ENCODE peak calls at places on chromosome 7, in seven cellular contexts. One of them, this sample, is unnamed.
A peak's percentile ranks its signal among the peaks of the same experiment; 100 is the strongest.

GRCh38 chr7:47044620-47045019 is 537.3 kb downstream of the TNS3 start:
- DNase-seq in fibroblast of lung: no peak
- DNase-seq in AG08395: no peak
- DNase-seq in GF-D8: no peak
- DNase-seq in activated CD8-positive, alpha-beta memory T cell treated with anti-CD3 and anti-CD28 coated beads, Interleukin-2, amount 50 U/mL, for 4 hours: no peak
- DNase-seq in stimulated activated CD4-positive, alpha-beta T cell treated with anti-CD3 and anti-CD28 coated beads, Interleukin-4, amount 100 ng/mL, for 1 hour: no peak
- DNase-seq in RPMI7951: no peak
- DNase-seq in this sample: no peak

GRCh38 chr7:132697032-132697431 is 120.8 kb upstream of the PLXNA4 start:
- DNase-seq in fibroblast of lung: no peak
- DNase-seq in AG08395: no peak
- DNase-seq in GF-D8: no peak
- DNase-seq in activated CD8-positive, alpha-beta memory T cell treated with anti-CD3 and anti-CD28 coated beads, Interleukin-2, amount 50 U/mL, for 4 hours: no peak
- DNase-seq in stimulated activated CD4-positive, alpha-beta T cell treated with anti-CD3 and anti-CD28 coated beads, Interleukin-4, amount 100 ng/mL, for 1 hour: no peak
- DNase-seq in RPMI7951: no peak
- DNase-seq in this sample: no peak

GRCh38 chr7:30705596-30705995 is 23.3 kb upstream of the CRHR2 start:
- DNase-seq in fibroblast of lung: no peak
- DNase-seq in AG08395: no peak
- DNase-seq in GF-D8: no peak
- DNase-seq in activated CD8-positive, alpha-beta memory T cell treated with anti-CD3 and anti-CD28 coated beads, Interleukin-2, amount 50 U/mL, for 4 hours: no peak
- DNase-seq in stimulated activated CD4-positive, alpha-beta T cell treated with anti-CD3 and anti-CD28 coated beads, Interleukin-4, amount 100 ng/mL, for 1 hour: no peak
- DNase-seq in RPMI7951: no peak
- DNase-seq in this sample: no peak

GRCh38 chr7:150994141-150994837 is 3.5 kb downstream of the NOS3 start:
- DNase-seq in fibroblast of lung: no peak
- DNase-seq in AG08395: no peak
- DNase-seq in GF-D8: peak; percentile 85
- DNase-seq in activated CD8-positive, alpha-beta memory T cell treated with anti-CD3 and anti-CD28 coated beads, Interleukin-2, amount 50 U/mL, for 4 hours: no peak
- DNase-seq in stimulated activated CD4-positive, alpha-beta T cell treated with anti-CD3 and anti-CD28 coated beads, Interleukin-4, amount 100 ng/mL, for 1 hour: no peak
- DNase-seq in RPMI7951: no peak
- DNase-seq in this sample: peak; percentile 90

GRCh38 chr7:12765431-12766100 is 78.1 kb downstream of the ARL4A start:
- DNase-seq in fibroblast of lung: peak; percentile 38
- DNase-seq in AG08395: no peak
- DNase-seq in GF-D8: no peak
- DNase-seq in activated CD8-positive, alpha-beta memory T cell treated with anti-CD3 and anti-CD28 coated beads, Interleukin-2, amount 50 U/mL, for 4 hours: no peak
- DNase-seq in stimulated activated CD4-positive, alpha-beta T cell treated with anti-CD3 and anti-CD28 coated beads, Interleukin-4, amount 100 ng/mL, for 1 hour: no peak
- DNase-seq in RPMI7951: no peak
- DNase-seq in this sample: no peak

GRCh38 chr7:11648104-11648503 is 183.9 kb downstream of the THSD7A start:
- DNase-seq in fibroblast of lung: no peak
- DNase-seq in AG08395: no peak
- DNase-seq in GF-D8: no peak
- DNase-seq in activated CD8-positive, alpha-beta memory T cell treated with anti-CD3 and anti-CD28 coated beads, Interleukin-2, amount 50 U/mL, for 4 hours: no peak
- DNase-seq in stimulated activated CD4-positive, alpha-beta T cell treated with anti-CD3 and anti-CD28 coated beads, Interleukin-4, amount 100 ng/mL, for 1 hour: no peak
- DNase-seq in RPMI7951: no peak
- DNase-seq in this sample: no peak

GRCh38 chr7:48811071-48811470 is 113.3 kb upstream of the CDC14C start:
- DNase-seq in fibroblast of lung: no peak
- DNase-seq in AG08395: no peak
- DNase-seq in GF-D8: no peak
- DNase-seq in activated CD8-positive, alpha-beta memory T cell treated with anti-CD3 and anti-CD28 coated beads, Interleukin-2, amount 50 U/mL, for 4 hours: no peak
- DNase-seq in stimulated activated CD4-positive, alpha-beta T cell treated with anti-CD3 and anti-CD28 coated beads, Interleukin-4, amount 100 ng/mL, for 1 hour: no peak
- DNase-seq in RPMI7951: no peak
- DNase-seq in this sample: no peak

GRCh38 chr7:45687721-45688120 is 113.6 kb downstream of the ADCY1 start:
- DNase-seq in fibroblast of lung: no peak
- DNase-seq in AG08395: no peak
- DNase-seq in GF-D8: no peak
- DNase-seq in activated CD8-positive, alpha-beta memory T cell treated with anti-CD3 and anti-CD28 coated beads, Interleukin-2, amount 50 U/mL, for 4 hours: no peak
- DNase-seq in stimulated activated CD4-positive, alpha-beta T cell treated with anti-CD3 and anti-CD28 coated beads, Interleukin-4, amount 100 ng/mL, for 1 hour: no peak
- DNase-seq in RPMI7951: no peak
- DNase-seq in this sample: no peak

GRCh38 chr7:83153419-83153818 is 9.3 kb downstream of the PCLO start:
- DNase-seq in fibroblast of lung: no peak
- DNase-seq in AG08395: no peak
- DNase-seq in GF-D8: no peak
- DNase-seq in activated CD8-positive, alpha-beta memory T cell treated with anti-CD3 and anti-CD28 coated beads, Interleukin-2, amount 50 U/mL, for 4 hours: no peak
- DNase-seq in stimulated activated CD4-positive, alpha-beta T cell treated with anti-CD3 and anti-CD28 coated beads, Interleukin-4, amount 100 ng/mL, for 1 hour: no peak
- DNase-seq in RPMI7951: no peak
- DNase-seq in this sample: no peak

GRCh38 chr7:151451626-151452025 is 11.7 kb upstream of the CRYGN start:
- DNase-seq in fibroblast of lung: no peak
- DNase-seq in AG08395: no peak
- DNase-seq in GF-D8: no peak
- DNase-seq in activated CD8-positive, alpha-beta memory T cell treated with anti-CD3 and anti-CD28 coated beads, Interleukin-2, amount 50 U/mL, for 4 hours: no peak
- DNase-seq in stimulated activated CD4-positive, alpha-beta T cell treated with anti-CD3 and anti-CD28 coated beads, Interleukin-4, amount 100 ng/mL, for 1 hour: no peak
- DNase-seq in RPMI7951: no peak
- DNase-seq in this sample: no peak

GRCh38 chr7:29292886-29293658 is 98.5 kb downstream of the CHN2 start:
- DNase-seq in fibroblast of lung: no peak
- DNase-seq in AG08395: no peak
- DNase-seq in GF-D8: no peak
- DNase-seq in activated CD8-positive, alpha-beta memory T cell treated with anti-CD3 and anti-CD28 coated beads, Interleukin-2, amount 50 U/mL, for 4 hours: no peak
- DNase-seq in stimulated activated CD4-positive, alpha-beta T cell treated with anti-CD3 and anti-CD28 coated beads, Interleukin-4, amount 100 ng/mL, for 1 hour: no peak
- DNase-seq in RPMI7951: no peak
- DNase-seq in this sample: no peak

GRCh38 chr7:377069-378040 is 87.4 kb downstream of the FOXL3 start:
- DNase-seq in fibroblast of lung: no peak
- DNase-seq in AG08395: no peak
- DNase-seq in GF-D8: no peak
- DNase-seq in activated CD8-positive, alpha-beta memory T cell treated with anti-CD3 and anti-CD28 coated beads, Interleukin-2, amount 50 U/mL, for 4 hours: peak; percentile 15
- DNase-seq in stimulated activated CD4-positive, alpha-beta T cell treated with anti-CD3 and anti-CD28 coated beads, Interleukin-4, amount 100 ng/mL, for 1 hour: peak; percentile 1
- DNase-seq in RPMI7951: no peak
- DNase-seq in this sample: no peak

GRCh38 chr7:73831656-73832579 is 1.1 kb downstream of the CLDN4 start:
- DNase-seq in fibroblast of lung: no peak
- DNase-seq in AG08395: no peak
- DNase-seq in GF-D8: no peak
- DNase-seq in activated CD8-positive, alpha-beta memory T cell treated with anti-CD3 and anti-CD28 coated beads, Interleukin-2, amount 50 U/mL, for 4 hours: no peak
- DNase-seq in stimulated activated CD4-positive, alpha-beta T cell treated with anti-CD3 and anti-CD28 coated beads, Interleukin-4, amount 100 ng/mL, for 1 hour: no peak
- DNase-seq in RPMI7951: no peak
- DNase-seq in this sample: no peak

GRCh38 chr7:92669616-92670153 is 79.5 kb upstream of the FAM133B start:
- DNase-seq in fibroblast of lung: peak; percentile 37
- DNase-seq in AG08395: peak; percentile 11
- DNase-seq in GF-D8: no peak
- DNase-seq in activated CD8-positive, alpha-beta memory T cell treated with anti-CD3 and anti-CD28 coated beads, Interleukin-2, amount 50 U/mL, for 4 hours: no peak
- DNase-seq in stimulated activated CD4-positive, alpha-beta T cell treated with anti-CD3 and anti-CD28 coated beads, Interleukin-4, amount 100 ng/mL, for 1 hour: no peak
- DNase-seq in RPMI7951: no peak
- DNase-seq in this sample: no peak

GRCh38 chr7:20647908-20648776 is 32.7 kb downstream of the ABCB5 start:
- DNase-seq in fibroblast of lung: peak; percentile 34
- DNase-seq in AG08395: no peak
- DNase-seq in GF-D8: no peak
- DNase-seq in activated CD8-positive, alpha-beta memory T cell treated with anti-CD3 and anti-CD28 coated beads, Interleukin-2, amount 50 U/mL, for 4 hours: no peak
- DNase-seq in stimulated activated CD4-positive, alpha-beta T cell treated with anti-CD3 and anti-CD28 coated beads, Interleukin-4, amount 100 ng/mL, for 1 hour: no peak
- DNase-seq in RPMI7951: peak; percentile 23
- DNase-seq in this sample: peak; percentile 64

GRCh38 chr7:157615101-157615817 is 278.5 kb downstream of the DNAJB6 start:
- DNase-seq in fibroblast of lung: peak; percentile 84
- DNase-seq in AG08395: no peak
- DNase-seq in GF-D8: no peak
- DNase-seq in activated CD8-positive, alpha-beta memory T cell treated with anti-CD3 and anti-CD28 coated beads, Interleukin-2, amount 50 U/mL, for 4 hours: no peak
- DNase-seq in stimulated activated CD4-positive, alpha-beta T cell treated with anti-CD3 and anti-CD28 coated beads, Interleukin-4, amount 100 ng/mL, for 1 hour: no peak
- DNase-seq in RPMI7951: peak; percentile 62
- DNase-seq in this sample: no peak

GRCh38 chr7:142357953-142358520 is 100.2 kb upstream of the PRSS58 start:
- DNase-seq in fibroblast of lung: peak; percentile 70
- DNase-seq in AG08395: peak; percentile 58
- DNase-seq in GF-D8: peak; percentile 26
- DNase-seq in activated CD8-positive, alpha-beta memory T cell treated with anti-CD3 and anti-CD28 coated beads, Interleukin-2, amount 50 U/mL, for 4 hours: no peak
- DNase-seq in stimulated activated CD4-positive, alpha-beta T cell treated with anti-CD3 and anti-CD28 coated beads, Interleukin-4, amount 100 ng/mL, for 1 hour: peak; percentile 11
- DNase-seq in RPMI7951: peak; percentile 82
- DNase-seq in this sample: peak; percentile 62

GRCh38 chr7:119197872-119198527 is 973.5 kb downstream of the ANKRD7 start:
- DNase-seq in fibroblast of lung: peak; percentile 48
- DNase-seq in AG08395: no peak
- DNase-seq in GF-D8: no peak
- DNase-seq in activated CD8-positive, alpha-beta memory T cell treated with anti-CD3 and anti-CD28 coated beads, Interleukin-2, amount 50 U/mL, for 4 hours: no peak
- DNase-seq in stimulated activated CD4-positive, alpha-beta T cell treated with anti-CD3 and anti-CD28 coated beads, Interleukin-4, amount 100 ng/mL, for 1 hour: no peak
- DNase-seq in RPMI7951: peak; percentile 26
- DNase-seq in this sample: peak; percentile 12

GRCh38 chr7:45689797-45690761 is 115.9 kb downstream of the ADCY1 start:
- DNase-seq in fibroblast of lung: no peak
- DNase-seq in AG08395: no peak
- DNase-seq in GF-D8: no peak
- DNase-seq in activated CD8-positive, alpha-beta memory T cell treated with anti-CD3 and anti-CD28 coated beads, Interleukin-2, amount 50 U/mL, for 4 hours: no peak
- DNase-seq in stimulated activated CD4-positive, alpha-beta T cell treated with anti-CD3 and anti-CD28 coated beads, Interleukin-4, amount 100 ng/mL, for 1 hour: no peak
- DNase-seq in RPMI7951: no peak
- DNase-seq in this sample: no peak

GRCh38 chr7:138890782-138891445 is 90.3 kb downstream of the KIAA1549 start:
- DNase-seq in fibroblast of lung: peak; percentile 44
- DNase-seq in AG08395: peak; percentile 78
- DNase-seq in GF-D8: no peak
- DNase-seq in activated CD8-positive, alpha-beta memory T cell treated with anti-CD3 and anti-CD28 coated beads, Interleukin-2, amount 50 U/mL, for 4 hours: no peak
- DNase-seq in stimulated activated CD4-positive, alpha-beta T cell treated with anti-CD3 and anti-CD28 coated beads, Interleukin-4, amount 100 ng/mL, for 1 hour: no peak
- DNase-seq in RPMI7951: peak; percentile 99
- DNase-seq in this sample: no peak

GRCh38 chr7:27695096-27695495 is 32.4 kb upstream of the HIBADH start:
- DNase-seq in fibroblast of lung: peak; percentile 34
- DNase-seq in AG08395: no peak
- DNase-seq in GF-D8: no peak
- DNase-seq in activated CD8-positive, alpha-beta memory T cell treated with anti-CD3 and anti-CD28 coated beads, Interleukin-2, amount 50 U/mL, for 4 hours: no peak
- DNase-seq in stimulated activated CD4-positive, alpha-beta T cell treated with anti-CD3 and anti-CD28 coated beads, Interleukin-4, amount 100 ng/mL, for 1 hour: no peak
- DNase-seq in RPMI7951: no peak
- DNase-seq in this sample: no peak

GRCh38 chr7:6375346-6376101 is 72.2 kb downstream of the DAGLB start:
- DNase-seq in fibroblast of lung: peak; percentile 45
- DNase-seq in AG08395: no peak
- DNase-seq in GF-D8: no peak
- DNase-seq in activated CD8-positive, alpha-beta memory T cell treated with anti-CD3 and anti-CD28 coated beads, Interleukin-2, amount 50 U/mL, for 4 hours: no peak
- DNase-seq in stimulated activated CD4-positive, alpha-beta T cell treated with anti-CD3 and anti-CD28 coated beads, Interleukin-4, amount 100 ng/mL, for 1 hour: no peak
- DNase-seq in RPMI7951: peak; percentile 45
- DNase-seq in this sample: peak; percentile 63

GRCh38 chr7:112086496-112087254 is 119.5 kb downstream of the DOCK4 start:
- DNase-seq in fibroblast of lung: no peak
- DNase-seq in AG08395: no peak
- DNase-seq in GF-D8: no peak
- DNase-seq in activated CD8-positive, alpha-beta memory T cell treated with anti-CD3 and anti-CD28 coated beads, Interleukin-2, amount 50 U/mL, for 4 hours: no peak
- DNase-seq in stimulated activated CD4-positive, alpha-beta T cell treated with anti-CD3 and anti-CD28 coated beads, Interleukin-4, amount 100 ng/mL, for 1 hour: no peak
- DNase-seq in RPMI7951: no peak
- DNase-seq in this sample: no peak

GRCh38 chr7:101826081-101826835 is 8.8 kb downstream of the CUX1 start:
- DNase-seq in fibroblast of lung: no peak
- DNase-seq in AG08395: no peak
- DNase-seq in GF-D8: no peak
- DNase-seq in activated CD8-positive, alpha-beta memory T cell treated with anti-CD3 and anti-CD28 coated beads, Interleukin-2, amount 50 U/mL, for 4 hours: no peak
- DNase-seq in stimulated activated CD4-positive, alpha-beta T cell treated with anti-CD3 and anti-CD28 coated beads, Interleukin-4, amount 100 ng/mL, for 1 hour: no peak
- DNase-seq in RPMI7951: no peak
- DNase-seq in this sample: no peak

GRCh38 chr7:101792051-101792651 is 25.3 kb upstream of the CUX1 start:
- DNase-seq in fibroblast of lung: peak; percentile 91
- DNase-seq in AG08395: peak; percentile 76
- DNase-seq in GF-D8: no peak
- DNase-seq in activated CD8-positive, alpha-beta memory T cell treated with anti-CD3 and anti-CD28 coated beads, Interleukin-2, amount 50 U/mL, for 4 hours: no peak
- DNase-seq in stimulated activated CD4-positive, alpha-beta T cell treated with anti-CD3 and anti-CD28 coated beads, Interleukin-4, amount 100 ng/mL, for 1 hour: no peak
- DNase-seq in RPMI7951: peak; percentile 14
- DNase-seq in this sample: no peak

GRCh38 chr7:97116308-97116707 is 1.2 kb upstream of the SDHAF3 start:
- DNase-seq in fibroblast of lung: no peak
- DNase-seq in AG08395: no peak
- DNase-seq in GF-D8: peak; percentile 99
- DNase-seq in activated CD8-positive, alpha-beta memory T cell treated with anti-CD3 and anti-CD28 coated beads, Interleukin-2, amount 50 U/mL, for 4 hours: no peak
- DNase-seq in stimulated activated CD4-positive, alpha-beta T cell treated with anti-CD3 and anti-CD28 coated beads, Interleukin-4, amount 100 ng/mL, for 1 hour: no peak
- DNase-seq in RPMI7951: no peak
- DNase-seq in this sample: no peak

GRCh38 chr7:95434501-95435421 is at the start of gene PON2:
- DNase-seq in fibroblast of lung: peak; percentile 85
- DNase-seq in AG08395: peak; percentile 89
- DNase-seq in GF-D8: peak; percentile 69
- DNase-seq in activated CD8-positive, alpha-beta memory T cell treated with anti-CD3 and anti-CD28 coated beads, Interleukin-2, amount 50 U/mL, for 4 hours: peak; percentile 46
- DNase-seq in stimulated activated CD4-positive, alpha-beta T cell treated with anti-CD3 and anti-CD28 coated beads, Interleukin-4, amount 100 ng/mL, for 1 hour: peak; percentile 31
- DNase-seq in RPMI7951: peak; percentile 83
- DNase-seq in this sample: peak; percentile 84

GRCh38 chr7:24445041-24445440 is 128.2 kb upstream of the PALS2 start:
- DNase-seq in fibroblast of lung: no peak
- DNase-seq in AG08395: no peak
- DNase-seq in GF-D8: no peak
- DNase-seq in activated CD8-positive, alpha-beta memory T cell treated with anti-CD3 and anti-CD28 coated beads, Interleukin-2, amount 50 U/mL, for 4 hours: no peak
- DNase-seq in stimulated activated CD4-positive, alpha-beta T cell treated with anti-CD3 and anti-CD28 coated beads, Interleukin-4, amount 100 ng/mL, for 1 hour: no peak
- DNase-seq in RPMI7951: no peak
- DNase-seq in this sample: no peak

GRCh38 chr7:44224216-44224950 is 23.6 kb downstream of the YKT6 start:
- DNase-seq in fibroblast of lung: no peak
- DNase-seq in AG08395: no peak
- DNase-seq in GF-D8: no peak
- DNase-seq in activated CD8-positive, alpha-beta memory T cell treated with anti-CD3 and anti-CD28 coated beads, Interleukin-2, amount 50 U/mL, for 4 hours: no peak
- DNase-seq in stimulated activated CD4-positive, alpha-beta T cell treated with anti-CD3 and anti-CD28 coated beads, Interleukin-4, amount 100 ng/mL, for 1 hour: no peak
- DNase-seq in RPMI7951: no peak
- DNase-seq in this sample: no peak

GRCh38 chr7:111578754-111579153 is 16.5 kb upstream of the IMMP2L start:
- DNase-seq in fibroblast of lung: no peak
- DNase-seq in AG08395: no peak
- DNase-seq in GF-D8: no peak
- DNase-seq in activated CD8-positive, alpha-beta memory T cell treated with anti-CD3 and anti-CD28 coated beads, Interleukin-2, amount 50 U/mL, for 4 hours: no peak
- DNase-seq in stimulated activated CD4-positive, alpha-beta T cell treated with anti-CD3 and anti-CD28 coated beads, Interleukin-4, amount 100 ng/mL, for 1 hour: no peak
- DNase-seq in RPMI7951: no peak
- DNase-seq in this sample: no peak

GRCh38 chr7:46752881-46753366 is 829.0 kb downstream of the TNS3 start:
- DNase-seq in fibroblast of lung: peak; percentile 92
- DNase-seq in AG08395: peak; percentile 74
- DNase-seq in GF-D8: no peak
- DNase-seq in activated CD8-positive, alpha-beta memory T cell treated with anti-CD3 and anti-CD28 coated beads, Interleukin-2, amount 50 U/mL, for 4 hours: no peak
- DNase-seq in stimulated activated CD4-positive, alpha-beta T cell treated with anti-CD3 and anti-CD28 coated beads, Interleukin-4, amount 100 ng/mL, for 1 hour: no peak
- DNase-seq in RPMI7951: peak; percentile 82
- DNase-seq in this sample: peak; percentile 95

This sample was measured in endothelial cell of umbilical vein.